ENCODE peak calls at places on chromosomes 5 and 9, in six cellular contexts. V, H, L, D, E and C are unnamed samples.

GRCh38 chr5:55360190-55360589 is 52.4 kb downstream of the MTREX start:
- DNase-seq in E (no peak), L (no peak), D (no peak), H (no peak), V (no peak), C (no peak)

GRCh38 chr5:127577458-127577857 is 60.0 kb downstream of the PRRC1 start:
- DNase-seq in V (no peak), D (no peak), H (no peak), E (no peak), L (no peak), C (no peak)

GRCh38 chr9:126293522-126293889 is 33.1 kb upstream of the MVB12B start:
- DNase-seq in E (no peak), L (no peak), D (no peak), H (no peak), V (no peak), C (peak; percentile 34)

GRCh38 chr9:108166509-108166908 is 676.9 kb upstream of the KLF4 start:
- DNase-seq in L (no peak), H (no peak), E (no peak), D (no peak), V (no peak), C (no peak)

GRCh38 chr5:120452471-120452870 is 11.6 kb upstream of the PRR16 start:
- DNase-seq in H (no peak), L (no peak), E (no peak), D (no peak), V (no peak), C (no peak)

GRCh38 chr9:22244141-22245011 is 202.2 kb upstream of the DMRTA1 start:
- DNase-seq in L (no peak), D (peak; percentile 30), V (no peak), E (no peak), H (no peak), C (no peak)

GRCh38 chr9:116174347-116174746 is 20.8 kb downstream of the PAPPA start:
- DNase-seq in D (no peak), V (no peak), E (no peak), L (no peak), H (no peak), C (no peak)

GRCh38 chr5:17088051-17088450 is 129.4 kb upstream of the BASP1 start:
- DNase-seq in V (no peak), E (no peak), L (no peak), D (no peak), H (no peak), C (no peak)

GRCh38 chr9:21513431-21513830 is 31.3 kb upstream of the IFNE start:
- DNase-seq in D (no peak), H (no peak), V (no peak), L (no peak), E (no peak), C (no peak)

GRCh38 chr9:31140316-31140715 is 1244.1 kb upstream of the ACO1 start:
- DNase-seq in E (no peak), L (no peak), V (no peak), D (no peak), H (no peak), C (no peak)

GRCh38 chr9:108056083-108056804 is 566.7 kb upstream of the KLF4 start:
- DNase-seq in L (no peak), H (no peak), V (no peak), E (no peak), D (no peak), C (no peak)

GRCh38 chr9:109640232-109641078 is 139.5 kb upstream of the PALM2AKAP2 start:
- DNase-seq in E (no peak), L (peak; percentile 59), H (peak; percentile 74), V (peak; percentile 61), D (no peak), C (no peak)

GRCh38 chr5:132427285-132428146 is 58.0 kb downstream of the SLC22A5 start:
- DNase-seq in E (peak; percentile 57), D (peak; percentile 75), H (no peak), V (peak; percentile 39), L (peak; percentile 47), C (peak; percentile 59)

GRCh38 chr9:4855861-4856260 is 63.1 kb downstream of the RCL1 start:
- DNase-seq in V (no peak), D (no peak), L (no peak), H (no peak), E (no peak), C (no peak)

GRCh38 chr9:31034311-31034710 is 1350.1 kb upstream of the ACO1 start:
- DNase-seq in E (no peak), D (no peak), L (no peak), H (no peak), V (no peak), C (no peak)

GRCh38 chr5:132491368-132492364 is 1.1 kb upstream of the IRF1 start:
- DNase-seq in L (no peak), H (no peak), E (peak; percentile 29), D (no peak), V (no peak), C (peak; percentile 59)

GRCh38 chr9:76987594-76988200 is 31.8 kb upstream of the FOXB2 start:
- DNase-seq in H (no peak), D (no peak), E (no peak), L (no peak), V (no peak), C (no peak)

GRCh38 chr5:77376624-77377023 is 115.5 kb downstream of the WDR41 start:
- DNase-seq in L (no peak), E (no peak), D (no peak), H (no peak), V (no peak), C (no peak)
- H3K27ac ChIP-seq in L (no peak overlapping the region), E (no peak overlapping the region), D (no peak overlapping the region), H (no peak overlapping the region), V (no peak overlapping the region), C (no peak overlapping the region)

DNA sequence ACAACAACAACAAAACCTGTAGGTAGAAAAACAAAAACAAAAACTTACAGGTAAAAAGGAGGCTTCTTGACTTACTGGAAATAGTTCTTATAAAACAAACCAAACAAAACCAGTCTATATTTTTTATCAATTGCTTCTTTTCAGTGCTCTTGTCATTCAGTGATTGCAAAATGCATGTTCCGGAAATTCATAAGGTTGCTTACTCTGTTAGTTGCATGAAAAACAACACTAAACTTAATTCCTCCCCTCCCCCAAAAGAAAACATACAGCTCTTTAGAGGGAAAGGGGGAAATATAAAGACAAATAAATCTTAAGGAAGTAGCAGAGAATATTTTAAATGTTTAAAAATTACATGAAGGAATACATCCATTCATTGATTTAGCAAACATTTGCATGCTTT is 19.1 kb downstream of the CPEB4 start:
- DNase-seq in H (no peak), L (no peak), D (no peak), V (no peak), E (no peak), C (no peak)
- H3K4me3 ChIP-seq in H (no peak overlapping the region), L (peak overlapping the region; percentile 39), D (no peak overlapping the region), V (no peak overlapping the region), E (no peak overlapping the region), C (no peak overlapping the region)

GRCh38 chr9:3756071-3756470 is 230.3 kb upstream of the RFX3 start:
- DNase-seq in H (no peak), V (no peak), E (no peak), L (no peak), D (no peak), C (no peak)

GRCh38 chr9:3762076-3762475 is 236.3 kb upstream of the RFX3 start:
- DNase-seq in V (no peak), E (no peak), D (no peak), H (no peak), L (no peak), C (no peak)

GRCh38 chr9:3760031-3760430 is 234.2 kb upstream of the RFX3 start:
- DNase-seq in V (no peak), D (no peak), H (peak; percentile 21), E (no peak), L (no peak), C (no peak)

DNA sequence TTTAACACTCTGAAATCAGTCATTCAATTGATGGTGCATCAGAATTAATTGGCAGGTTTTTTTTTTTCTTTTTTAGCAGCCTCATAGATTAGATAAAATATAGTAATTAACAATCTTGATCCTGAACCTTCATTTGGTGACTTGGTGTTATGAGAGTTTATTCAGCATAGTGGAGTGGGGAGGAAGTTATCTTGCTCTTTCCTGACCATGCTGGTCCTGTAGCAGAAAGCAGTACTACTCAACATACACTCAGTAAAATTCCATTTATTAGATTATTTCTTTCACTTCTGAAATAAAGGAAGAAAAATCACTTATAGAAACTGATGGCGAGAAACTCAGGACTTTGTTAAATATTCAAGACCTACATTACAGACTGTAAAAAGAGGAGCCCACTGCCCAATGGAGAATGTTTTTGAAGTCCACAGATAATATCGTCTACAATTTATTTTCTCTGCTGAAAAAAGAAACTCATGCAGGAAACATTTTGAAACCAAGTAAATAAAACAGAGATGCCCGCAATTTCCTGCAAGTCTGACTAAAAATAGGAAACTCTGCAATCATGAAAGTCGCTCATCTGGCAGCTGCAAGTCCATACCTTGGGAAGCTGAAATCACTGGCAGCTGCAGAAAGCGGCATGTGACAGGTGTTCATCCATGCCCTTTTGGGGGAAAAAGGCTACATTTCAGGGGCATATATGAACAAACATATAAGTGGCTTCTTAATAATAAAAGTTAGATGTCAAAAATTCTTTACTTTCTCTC is 233.2 kb upstream of the RFX3 start:
- DNase-seq in E (no peak), H (no peak), V (no peak), L (no peak), D (no peak), C (no peak)
- H3K27ac ChIP-seq in E (no peak overlapping the region), H (no peak overlapping the region), V (no peak overlapping the region), L (no peak overlapping the region), D (no peak overlapping the region), C (no peak overlapping the region)

GRCh38 chr5:73088026-73088425 is 32.3 kb upstream of the TMEM171 start:
- DNase-seq in L (no peak), V (no peak), H (no peak), D (no peak), E (no peak), C (no peak)
- H3K4me3 ChIP-seq in L (no peak overlapping the region), V (no peak overlapping the region), H (no peak overlapping the region), D (no peak overlapping the region), E (no peak overlapping the region), C (no peak overlapping the region)

DNA sequence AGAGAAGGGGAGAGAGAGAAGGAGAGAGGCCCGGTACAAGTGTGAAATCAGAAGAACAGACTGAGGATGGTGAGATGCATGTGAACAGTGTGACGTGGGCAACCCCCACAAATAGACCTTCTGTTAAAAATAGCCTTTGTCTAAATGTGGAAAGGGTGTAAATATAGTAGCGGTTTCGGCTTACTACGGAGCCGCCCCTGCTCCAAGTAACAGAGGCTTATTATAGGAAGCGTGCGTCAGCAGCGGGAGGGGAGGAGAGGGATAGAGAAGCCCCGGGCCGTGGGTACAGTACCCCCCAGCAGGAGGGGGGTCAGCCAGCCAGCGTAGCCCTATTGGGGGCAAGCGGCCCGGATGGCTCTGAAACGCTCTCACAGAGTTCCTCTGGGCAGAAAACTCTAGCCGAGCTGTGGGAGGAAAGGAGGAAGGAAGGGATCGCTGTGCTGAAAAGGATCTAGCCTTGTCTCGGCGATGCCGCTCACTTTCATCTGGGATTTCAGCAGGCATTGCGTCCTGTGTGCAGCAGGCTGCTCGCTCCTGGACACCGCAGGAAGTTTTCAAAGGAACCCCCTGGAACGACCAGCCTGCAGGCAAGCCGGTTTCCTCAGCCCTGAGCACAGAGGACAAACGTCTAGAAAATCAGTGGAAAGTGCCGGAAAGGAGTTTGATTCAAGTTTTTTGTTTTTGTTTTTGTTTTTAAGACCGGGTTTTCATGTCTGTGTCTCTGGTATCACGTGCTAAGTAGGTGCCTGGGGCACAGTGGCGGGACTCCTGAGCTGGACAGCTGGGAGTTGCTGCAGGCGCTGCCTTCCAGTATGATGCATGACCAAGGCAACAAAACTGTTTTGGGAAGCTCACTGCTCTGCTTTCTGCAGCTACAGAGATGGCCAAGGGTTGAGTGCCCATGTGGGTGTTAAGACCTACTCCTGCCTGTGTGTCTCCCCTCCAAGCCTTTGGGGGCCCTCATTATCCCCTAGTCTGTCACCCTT is 146.6 kb downstream of the SEC61B start:
- DNase-seq in E (no peak), V (peak; percentile 62), H (peak; percentile 12), L (peak; percentile 66), D (no peak), C (peak; percentile 72)
- H3K27ac ChIP-seq in E (no peak overlapping the region), V (peak overlapping the region; percentile 86), H (no peak overlapping the region), L (peak overlapping the region; percentile 92), D (no peak overlapping the region), C (peak overlapping the region; percentile 91)